ENCODE peak calls at places on chromosome X, in nine cellular contexts. P is lower leg skin; G is cerebellar cortex; M is mammary epithelial cell; K is astrocyte; X is RKO; N is effector CD4-positive, alpha-beta T cell; F is heart right ventricle; H is NCI-H1092 treated with DMSO at 0.1 percent for 48 hours. B is an unnamed sample.

GRCh38 chrX:55919367-55920221 is 202.0 kb downstream of the RRAGB start:
- DNase-seq in P (no peak), G (no peak), M (peak; percentile 1), K (no peak), X (no peak), N (no peak), F (no peak), H (no peak), B (no peak)

GRCh38 chrX:139213241-139213709 is 317.3 kb upstream of the F9 start:
- DNase-seq in P (no peak), G (no peak), M (no peak), K (no peak), X (no peak), N (no peak), F (no peak), H (no peak), B (no peak)

GRCh38 chrX:10415704-10416001 is 204.7 kb downstream of the MID1 start:
- DNase-seq in P (no peak), G (no peak), M (no peak), K (peak; percentile 69), X (no peak), N (no peak), F (no peak), H (no peak), B (no peak)

GRCh38 chrX:10749113-10749512 is 128.7 kb upstream of the MID1 start:
- DNase-seq in P (no peak), G (no peak), M (peak; percentile 76), K (peak; percentile 38), X (no peak), N (no peak), F (no peak), H (no peak), B (no peak)

GRCh38 chrX:41333744-41333993 is 293 bp upstream of the DDX3X start:
- DNase-seq in P (no peak), G (peak; percentile 85), M (no peak), K (peak; percentile 80), X (peak; percentile 89), N (peak; percentile 75), F (no peak), H (peak; percentile 97), B (peak; percentile 86)

GRCh38 chrX:82218361-82218760 is 1016.5 kb downstream of the SH3BGRL start:
- DNase-seq in P (no peak), G (no peak), M (peak; percentile 17), K (no peak), X (peak; percentile 81), N (no peak), F (no peak), H (no peak), B (no peak)

GRCh38 chrX:129655547-129656248 is 942 bp upstream of the APLN start:
- DNase-seq in P (no peak), G (peak; percentile 39), M (peak; percentile 23), K (no peak), X (no peak), N (no peak), F (no peak), H (peak; percentile 25), B (no peak)

GRCh38 chrX:43552166-43552565 is 103.9 kb upstream of the MAOA start:
- DNase-seq in P (no peak), G (no peak), M (peak; percentile 57), K (no peak), X (no peak), N (no peak), F (no peak), H (no peak), B (no peak)

GRCh38 chrX:140971385-140971784 is 31.0 kb upstream of the SPANXB1 start:
- DNase-seq in P (no peak), G (no peak), M (no peak), K (no peak), X (no peak), N (no peak), F (no peak), H (no peak), B (no peak)

GRCh38 chrX:1531106-1531890 is 5.7 kb downstream of the P2RY8 start:
- DNase-seq in P (peak; percentile 59), G (no peak), M (no peak), K (no peak), X (no peak), N (no peak), F (no peak), H (no peak), B (no peak)

GRCh38 chrX:16144420-16144819 is 21.1 kb downstream of the GRPR start:
- DNase-seq in P (no peak), G (no peak), M (no peak), K (no peak), X (no peak), N (no peak), F (no peak), H (no peak), B (no peak)

B was measured in ovary.